ENCODE peak calls at places on chromosomes 2 and 18, in eight cellular contexts. One of them, this sample, is unnamed.

GRCh38 chr2:233426619-233427342 is 72.5 kb downstream of the DGKD start:
- ATAC-seq in CD4-positive, alpha-beta T cell: no peak
- ATAC-seq in left ventricle myocardium superior: no peak
- ATAC-seq in esophagus mucosa: peak; percentile 58
- ATAC-seq in left colon: no peak
- ATAC-seq in activated CD8-positive, alpha-beta memory T cell treated with anti-CD3 and anti-CD28 coated beads, Interleukin-2, amount 10 ng/mL, durations not matched to agents 7 days and 5 days: no peak
- ATAC-seq in naive thymus-derived CD8-positive, alpha-beta T cell: no peak
- ATAC-seq in sciatic nerve: no peak
- ATAC-seq in this sample: no peak

GRCh38 chr2:122737429-122738077 is 982.1 kb downstream of the TSN start:
- ATAC-seq in CD4-positive, alpha-beta T cell: no peak
- ATAC-seq in left ventricle myocardium superior: no peak
- ATAC-seq in esophagus mucosa: no peak
- ATAC-seq in left colon: no peak
- ATAC-seq in activated CD8-positive, alpha-beta memory T cell treated with anti-CD3 and anti-CD28 coated beads, Interleukin-2, amount 10 ng/mL, durations not matched to agents 7 days and 5 days: peak; percentile 51
- ATAC-seq in naive thymus-derived CD8-positive, alpha-beta T cell: no peak
- ATAC-seq in sciatic nerve: no peak
- ATAC-seq in this sample: peak; percentile 34

GRCh38 chr2:134319581-134320246 is 65.8 kb downstream of the MGAT5 start:
- ATAC-seq in CD4-positive, alpha-beta T cell: peak; percentile 65
- ATAC-seq in left ventricle myocardium superior: peak; percentile 8
- ATAC-seq in esophagus mucosa: peak; percentile 41
- ATAC-seq in left colon: no peak
- ATAC-seq in activated CD8-positive, alpha-beta memory T cell treated with anti-CD3 and anti-CD28 coated beads, Interleukin-2, amount 10 ng/mL, durations not matched to agents 7 days and 5 days: no peak
- ATAC-seq in naive thymus-derived CD8-positive, alpha-beta T cell: no peak
- ATAC-seq in sciatic nerve: no peak
- ATAC-seq in this sample: no peak

GRCh38 chr2:1360132-1360531 is 53.1 kb upstream of the TPO start:
- ATAC-seq in CD4-positive, alpha-beta T cell: no peak
- ATAC-seq in left ventricle myocardium superior: no peak
- ATAC-seq in esophagus mucosa: no peak
- ATAC-seq in left colon: no peak
- ATAC-seq in activated CD8-positive, alpha-beta memory T cell treated with anti-CD3 and anti-CD28 coated beads, Interleukin-2, amount 10 ng/mL, durations not matched to agents 7 days and 5 days: no peak
- ATAC-seq in naive thymus-derived CD8-positive, alpha-beta T cell: no peak
- ATAC-seq in sciatic nerve: no peak
- ATAC-seq in this sample: no peak

GRCh38 chr18:54801374-54801773 is 26.9 kb upstream of the RAB27B start:
- ATAC-seq in CD4-positive, alpha-beta T cell: no peak
- ATAC-seq in left ventricle myocardium superior: no peak
- ATAC-seq in esophagus mucosa: no peak
- ATAC-seq in left colon: no peak
- ATAC-seq in activated CD8-positive, alpha-beta memory T cell treated with anti-CD3 and anti-CD28 coated beads, Interleukin-2, amount 10 ng/mL, durations not matched to agents 7 days and 5 days: no peak
- ATAC-seq in naive thymus-derived CD8-positive, alpha-beta T cell: no peak
- ATAC-seq in sciatic nerve: no peak
- ATAC-seq in this sample: no peak

GRCh38 chr18:45402485-45403056 is 212.7 kb upstream of the SLC14A2 start:
- ATAC-seq in CD4-positive, alpha-beta T cell: no peak
- ATAC-seq in left ventricle myocardium superior: no peak
- ATAC-seq in esophagus mucosa: peak; percentile 94
- ATAC-seq in left colon: peak; percentile 92
- ATAC-seq in activated CD8-positive, alpha-beta memory T cell treated with anti-CD3 and anti-CD28 coated beads, Interleukin-2, amount 10 ng/mL, durations not matched to agents 7 days and 5 days: no peak
- ATAC-seq in naive thymus-derived CD8-positive, alpha-beta T cell: no peak
- ATAC-seq in sciatic nerve: no peak
- ATAC-seq in this sample: no peak

GRCh38 chr18:38923136-38923535 is 1357.5 kb upstream of the CELF4 start:
- ATAC-seq in CD4-positive, alpha-beta T cell: no peak
- ATAC-seq in left ventricle myocardium superior: no peak
- ATAC-seq in esophagus mucosa: no peak
- ATAC-seq in left colon: no peak
- ATAC-seq in activated CD8-positive, alpha-beta memory T cell treated with anti-CD3 and anti-CD28 coated beads, Interleukin-2, amount 10 ng/mL, durations not matched to agents 7 days and 5 days: no peak
- ATAC-seq in naive thymus-derived CD8-positive, alpha-beta T cell: no peak
- ATAC-seq in sciatic nerve: no peak
- ATAC-seq in this sample: no peak

GRCh38 chr2:230569298-230569697 is 143.3 kb upstream of the CAB39 start:
- ATAC-seq in CD4-positive, alpha-beta T cell: no peak
- ATAC-seq in left ventricle myocardium superior: no peak
- ATAC-seq in esophagus mucosa: no peak
- ATAC-seq in left colon: no peak
- ATAC-seq in activated CD8-positive, alpha-beta memory T cell treated with anti-CD3 and anti-CD28 coated beads, Interleukin-2, amount 10 ng/mL, durations not matched to agents 7 days and 5 days: no peak
- ATAC-seq in naive thymus-derived CD8-positive, alpha-beta T cell: no peak
- ATAC-seq in sciatic nerve: no peak
- ATAC-seq in this sample: no peak

GRCh38 chr2:222703091-222703490 is 31.6 kb downstream of the MOGAT1 start:
- ATAC-seq in CD4-positive, alpha-beta T cell: no peak
- ATAC-seq in left ventricle myocardium superior: no peak
- ATAC-seq in esophagus mucosa: no peak
- ATAC-seq in left colon: peak; percentile 73
- ATAC-seq in activated CD8-positive, alpha-beta memory T cell treated with anti-CD3 and anti-CD28 coated beads, Interleukin-2, amount 10 ng/mL, durations not matched to agents 7 days and 5 days: no peak
- ATAC-seq in naive thymus-derived CD8-positive, alpha-beta T cell: no peak
- ATAC-seq in sciatic nerve: no peak
- ATAC-seq in this sample: no peak

GRCh38 chr2:170818294-170819104 is 1.8 kb downstream of the GAD1 start:
- ATAC-seq in CD4-positive, alpha-beta T cell: no peak
- ATAC-seq in left ventricle myocardium superior: no peak
- ATAC-seq in esophagus mucosa: no peak
- ATAC-seq in left colon: no peak
- ATAC-seq in activated CD8-positive, alpha-beta memory T cell treated with anti-CD3 and anti-CD28 coated beads, Interleukin-2, amount 10 ng/mL, durations not matched to agents 7 days and 5 days: no peak
- ATAC-seq in naive thymus-derived CD8-positive, alpha-beta T cell: no peak
- ATAC-seq in sciatic nerve: no peak
- ATAC-seq in this sample: no peak

This sample was measured in stimulated activated memory B cell treated with anti-CD40 and anti-IgM and Interleukin-4, amounts not matched to agents 10 μg/mL and 1 μg/mL and 100 μg/mL, for 72 hours.